ENCODE peak calls at places on chromosome 10, in seven cellular contexts. O is mammary epithelial cell, H is H1, U is endothelial cell of umbilical vein, Q is BJ, M is transverse colon, J is heart left ventricle. Z is an unnamed sample. For H3K27me3, the result is how much of the 10 kb centered on the place peaks cover.

GRCh38 chr10:119663866-119664698 is 12.9 kb downstream of the BAG3 start:
- DNase-seq in O (no peak), H (no peak), U (no peak), Q (no peak), M (peak), J (no peak), Z (no peak)

GRCh38 chr10:102009801-102010425 is 46.1 kb downstream of the ARMH3 start:
- DNase-seq in O (peak), H (no peak), U (peak), Q (peak), M (peak), J (no peak), Z (peak)

GRCh38 chr10:48608926-48609325 is 4.1 kb upstream of the ARHGAP22 start:
- DNase-seq in O (no peak), H (no peak), U (no peak), Q (no peak), M (no peak), J (no peak), Z (no peak)

GRCh38 chr10:81108516-81109199 is 571.0 kb downstream of the SH2D4B start:
- DNase-seq in O (no peak), H (no peak), U (no peak), Q (no peak), M (peak), J (no peak), Z (peak)

GRCh38 chr10:104434601-104435000 is 81.0 kb downstream of the CFAP58 start:
- DNase-seq in O (no peak), H (no peak), U (no peak), Q (no peak), M (no peak), J (no peak), Z (no peak)

GRCh38 chr10:125134483-125134848 is 25.9 kb downstream of the CTBP2 start:
- DNase-seq in O (no peak), H (no peak), U (no peak), Q (no peak), M (no peak), J (no peak), Z (no peak)

GRCh38 chr10:24382045-24382444 is 173.1 kb downstream of the KIAA1217 start:
- DNase-seq in O (no peak), H (no peak), U (no peak), Q (no peak), M (no peak), J (no peak), Z (peak)

GRCh38 chr10:60367014-60367413 is 22.7 kb downstream of the ANK3 start:
- DNase-seq in O (no peak), H (no peak), U (no peak), Q (no peak), M (no peak), J (no peak), Z (no peak)

GRCh38 chr10:91410638-91411367 is 659 bp downstream of the HECTD2 start:
- DNase-seq in O (no peak), H (no peak), U (peak), Q (no peak), M (no peak), J (no peak), Z (no peak)

GRCh38 chr10:131609176-131609575 is 291.6 kb upstream of the PPP2R2D start:
- DNase-seq in O (no peak), H (no peak), U (no peak), Q (no peak), M (no peak), J (no peak), Z (no peak)

GRCh38 chr10:34628174-34628802 is 186.8 kb downstream of the PARD3 start:
- DNase-seq in O (no peak), H (no peak), U (no peak), Q (no peak), M (peak), J (peak), Z (no peak)

GRCh38 chr10:105950410-105950809 is 1214.1 kb downstream of the SORCS1 start:
- DNase-seq in O (peak), H (peak), U (no peak), Q (no peak), M (peak), J (no peak), Z (no peak)

GRCh38 chr10:89183571-89183970 is 23.5 kb downstream of the CH25H start:
- DNase-seq in O (peak), H (no peak), U (no peak), Q (no peak), M (no peak), J (no peak), Z (no peak)

DNA sequence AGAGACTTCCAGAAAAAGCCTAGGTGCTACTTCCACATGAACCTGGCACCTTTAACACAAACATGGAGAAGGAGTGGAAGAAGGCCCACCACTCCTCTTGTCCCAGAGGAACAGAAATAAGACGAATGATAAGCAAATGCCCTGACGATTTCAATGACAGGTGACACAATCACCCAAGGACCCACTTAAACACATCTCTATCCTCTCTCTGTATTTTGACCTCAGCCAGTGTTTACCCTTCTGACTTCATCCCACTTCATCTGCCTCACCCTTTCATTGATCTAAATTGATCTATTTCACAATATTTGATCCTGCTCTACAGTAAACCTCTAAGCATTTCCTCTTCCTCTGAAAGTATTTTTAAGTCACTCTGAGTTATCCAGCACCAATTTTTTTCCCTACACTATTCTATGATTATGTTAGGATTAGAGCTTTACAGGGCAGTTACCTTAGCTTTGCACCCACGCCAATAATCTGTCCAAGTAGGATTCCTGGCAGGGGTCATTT is 9.1 kb downstream of the GOT1 start:
- DNase-seq in O (no peak), H (no peak), U (no peak), Q (no peak), M (no peak), J (no peak), Z (no peak)
- TF ChIP-seq CTCF in O (no peak), H (no peak), U (no peak), Q (no peak), M (no peak), J (no peak), Z (no peak)

DNA sequence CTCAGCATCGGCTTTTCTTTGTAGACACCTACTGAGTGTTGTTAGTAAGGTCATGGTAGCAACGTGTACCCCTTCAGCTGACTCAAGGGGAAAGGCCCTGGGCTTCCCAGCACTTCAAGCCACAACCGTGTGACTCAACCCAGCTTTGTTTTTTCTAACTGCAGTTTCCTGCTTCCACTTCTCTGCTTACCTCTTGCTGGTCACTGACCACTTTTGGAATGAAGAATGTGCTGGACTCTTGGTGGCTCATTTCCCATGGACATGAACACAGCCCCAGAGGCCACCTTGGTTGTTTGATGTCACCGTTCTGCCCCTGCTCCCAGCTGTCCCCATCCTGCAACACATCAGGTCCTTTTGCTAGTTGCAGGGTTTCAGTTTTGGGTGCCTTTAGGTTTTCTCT is 69.5 kb upstream of the ZNF438 start:
- DNase-seq in O (peak), H (no peak), U (peak), Q (no peak), M (no peak), J (no peak), Z (peak)
- H3K27me3 ChIP-seq in O (under half), H (under half), U (under half), Q (under half), M (under half), J (under half), Z (under half)

DNA sequence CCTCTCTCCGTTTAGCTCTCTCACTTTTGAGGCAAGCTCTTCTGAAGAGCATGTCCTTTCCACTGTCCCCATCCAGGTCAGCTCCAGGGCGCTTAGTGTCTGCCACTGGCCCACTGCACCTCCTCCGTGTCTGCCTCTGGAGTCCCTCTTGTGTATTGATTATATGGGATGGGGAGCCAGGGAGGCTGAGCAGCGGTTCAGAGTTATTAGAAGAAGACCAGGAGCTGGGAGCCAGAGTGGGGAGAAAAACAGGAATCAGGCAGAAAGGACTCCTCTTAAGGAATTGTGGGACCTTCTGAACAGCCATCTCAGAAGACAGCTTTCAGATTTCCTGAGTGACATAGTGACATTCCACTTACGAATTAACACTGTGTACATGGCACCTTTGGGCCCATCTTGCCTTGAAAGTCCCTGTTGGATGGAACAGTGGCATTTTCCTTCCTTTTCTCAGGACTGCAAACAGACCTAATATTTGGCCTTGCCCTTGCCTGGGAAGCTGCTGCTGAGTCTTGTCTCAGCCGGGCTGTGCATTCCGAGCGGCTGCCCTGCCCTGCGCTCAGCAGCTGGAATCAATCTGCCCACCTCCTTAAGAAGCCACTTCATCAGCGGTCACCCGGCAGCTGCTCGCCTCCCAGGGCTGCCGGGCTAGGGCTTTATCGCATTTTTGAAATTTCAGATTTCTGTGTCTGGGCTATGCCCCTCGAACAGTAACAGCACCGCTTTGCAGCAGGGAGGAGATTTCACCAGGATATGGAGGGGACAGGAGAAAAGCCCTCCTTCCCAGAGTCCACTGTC is 81.1 kb upstream of the PRKG1 start:
- DNase-seq in O (no peak), H (no peak), U (no peak), Q (peak), M (no peak), J (peak), Z (no peak)
- H3K4me3 ChIP-seq in O (no peak), H (peak), U (no peak), Q (peak), M (no peak), J (peak), Z (no peak)

GRCh38 chr10:86693721-86694369 is 25.5 kb downstream of the LDB3 start:
- DNase-seq in O (no peak), H (peak), U (peak), Q (peak), M (peak), J (no peak), Z (no peak)
- TF ChIP-seq CTCF in O (peak), H (peak), U (peak), Q (peak), M (peak), J (peak), Z (peak)

DNA sequence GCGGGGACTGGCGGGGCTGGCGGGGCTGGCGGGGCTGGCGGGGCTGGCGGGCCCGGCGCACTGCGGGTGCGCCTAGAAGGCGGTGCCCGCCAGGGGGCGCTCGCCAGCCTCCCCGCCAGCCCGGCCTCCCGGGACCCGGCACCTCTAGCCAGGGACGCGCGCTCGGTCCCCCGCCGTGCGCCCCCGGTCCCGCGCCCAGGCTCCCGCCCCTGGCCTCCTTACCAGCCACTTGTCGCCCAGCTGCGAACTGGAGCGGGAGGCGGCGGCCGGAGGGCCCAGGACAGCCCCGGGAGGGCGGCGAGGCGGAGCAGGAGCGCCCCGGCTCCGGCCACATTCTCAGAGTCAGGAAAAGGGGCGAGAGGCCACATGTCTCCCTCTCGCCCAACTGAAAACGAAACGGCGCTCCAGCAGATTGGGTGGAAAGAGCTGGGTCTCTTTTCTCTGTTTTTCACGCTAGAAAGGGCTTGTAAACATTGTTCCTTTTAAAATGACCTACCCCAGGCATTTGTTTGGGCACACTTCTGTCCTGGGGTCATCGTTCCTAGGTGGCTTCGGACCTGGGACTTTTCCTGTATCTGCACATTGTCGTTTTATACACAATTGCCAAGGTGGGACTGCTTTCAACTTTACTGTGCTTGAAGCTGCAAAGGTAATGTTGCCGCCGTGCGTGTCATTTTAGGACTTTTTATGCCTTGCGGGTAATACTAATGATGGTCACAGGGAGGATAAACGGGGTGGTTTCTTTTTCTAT is 378 bp upstream of the PRKCQ start:
- DNase-seq in O (peak), H (peak), U (peak), Q (peak), M (peak), J (peak), Z (peak)
- H3K27me3 ChIP-seq in O (under half), H (under half), U (under half), Q (under half), M (under half), J (half or more), Z (under half)

DNA sequence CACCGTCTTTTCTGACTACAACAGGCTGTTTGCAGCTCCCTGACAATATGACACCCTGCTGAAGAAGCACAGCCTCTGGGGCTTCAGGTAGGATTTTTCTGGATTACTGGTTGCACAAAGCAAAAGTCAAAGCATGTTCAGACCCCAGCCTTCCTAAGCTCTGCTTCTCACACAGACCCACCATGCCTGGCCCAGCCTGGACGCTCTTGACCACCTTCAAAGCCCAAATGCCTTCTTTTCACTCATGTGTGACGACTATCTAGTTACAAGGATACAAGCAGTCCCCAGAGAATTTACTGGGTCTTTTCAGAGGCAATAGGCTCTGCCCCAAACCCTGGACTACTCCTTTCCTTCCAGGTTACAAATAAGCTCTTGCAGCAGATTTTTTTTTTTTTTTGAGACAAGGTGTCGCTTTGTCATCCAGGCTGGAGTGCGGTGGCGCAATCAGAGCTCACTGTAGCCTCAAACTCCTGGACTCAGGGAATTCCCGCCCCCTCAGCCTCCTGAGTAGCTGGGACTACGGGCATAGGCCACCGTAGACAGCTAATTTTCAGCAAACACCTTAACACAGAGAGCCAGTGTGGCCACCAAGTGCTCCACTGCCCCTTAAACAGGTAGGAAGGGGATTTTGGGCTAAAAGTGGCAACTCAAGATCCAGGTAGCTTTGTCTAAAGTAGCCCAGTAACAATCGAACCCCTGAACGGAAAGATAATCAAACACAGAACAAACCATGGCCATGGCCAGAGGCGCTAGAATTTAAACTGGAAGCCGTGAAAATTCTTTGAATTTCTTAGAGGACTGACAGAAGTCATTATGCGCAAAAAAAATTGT is 16.2 kb downstream of the SVIL start:
- DNase-seq in O (peak), H (no peak), U (no peak), Q (no peak), M (peak), J (no peak), Z (no peak)
- H3K4me3 ChIP-seq in O (no peak), H (no peak), U (no peak), Q (no peak), M (no peak), J (peak), Z (no peak)

GRCh38 chr10:44467090-44467489 is 82.2 kb upstream of the CXCL12 start:
- DNase-seq in O (no peak), H (no peak), U (no peak), Q (no peak), M (no peak), J (no peak), Z (no peak)

GRCh38 chr10:44464503-44464902 is 79.6 kb upstream of the CXCL12 start:
- DNase-seq in O (no peak), H (no peak), U (no peak), Q (no peak), M (no peak), J (no peak), Z (no peak)

GRCh38 chr10:44463511-44464121 is 78.7 kb upstream of the CXCL12 start:
- DNase-seq in O (no peak), H (no peak), U (no peak), Q (no peak), M (no peak), J (no peak), Z (no peak)

GRCh38 chr10:44466236-44466635 is 81.3 kb upstream of the CXCL12 start:
- DNase-seq in O (no peak), H (no peak), U (no peak), Q (no peak), M (no peak), J (no peak), Z (no peak)

GRCh38 chr10:44465430-44466115 is 80.7 kb upstream of the CXCL12 start:
- DNase-seq in O (no peak), H (no peak), U (no peak), Q (no peak), M (no peak), J (no peak), Z (no peak)
- TF ChIP-seq CTCF in O (no peak), H (peak), U (no peak), Q (no peak), M (no peak), J (no peak), Z (no peak)

DNA sequence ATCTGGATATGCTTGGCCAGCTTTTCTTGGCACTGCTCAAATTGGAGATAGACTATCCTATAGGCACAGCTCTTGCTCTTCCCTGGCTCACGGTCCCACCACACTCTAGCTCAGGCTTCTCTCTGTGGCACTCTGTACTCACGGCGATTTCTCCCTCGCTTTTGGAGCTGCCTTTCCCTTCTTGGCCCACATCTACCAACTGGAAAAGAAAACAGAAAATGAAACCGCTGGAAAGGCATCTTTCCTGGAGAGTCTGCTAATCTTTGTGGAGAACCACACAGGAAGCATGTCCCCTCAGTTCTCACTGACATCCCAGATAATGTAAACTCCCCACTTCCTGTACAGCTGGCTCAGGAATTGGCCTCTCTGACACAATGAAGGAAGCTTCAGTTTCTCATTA is 210.0 kb downstream of the JCAD start:
- DNase-seq in O (no peak), H (no peak), U (peak), Q (peak), M (no peak), J (no peak), Z (no peak)
- H3K27me3 ChIP-seq in O (under half), H (under half), U (under half), Q (under half), M (under half), J (under half), Z (under half)